ENCODE peak calls at places on chromosomes 4 and X, in six cellular contexts. One of them, this sample, is unnamed. For H3K4me1, the result is how much of the 10 kb centered on the place peaks cover.

GRCh38 chr4:56531823-56532222 is 26.2 kb downstream of the ARL9 start:
- DNase-seq in ovary: no peak
- DNase-seq in uterus: no peak
- DNase-seq in lower lobe of right lung: no peak
- DNase-seq in A549: no peak
- DNase-seq in heart right ventricle: no peak
- DNase-seq in this sample: no peak

GRCh38 chrX:23727206-23727605 is 15.9 kb downstream of the ACOT9 start:
- DNase-seq in ovary: no peak
- DNase-seq in uterus: no peak
- DNase-seq in lower lobe of right lung: no peak
- DNase-seq in A549: no peak
- DNase-seq in heart right ventricle: no peak
- DNase-seq in this sample: no peak

GRCh38 chr4:184817494-184818215 is 8.1 kb downstream of the ACSL1 start:
- DNase-seq in ovary: no peak
- DNase-seq in uterus: no peak
- DNase-seq in lower lobe of right lung: no peak
- DNase-seq in A549: no peak
- DNase-seq in heart right ventricle: no peak
- DNase-seq in this sample: no peak

GRCh38 chrX:71619193-71619592 is 882 bp upstream of the CXCR3 start:
- DNase-seq in ovary: no peak
- DNase-seq in uterus: no peak
- DNase-seq in lower lobe of right lung: no peak
- DNase-seq in A549: no peak
- DNase-seq in heart right ventricle: no peak
- DNase-seq in this sample: no peak

GRCh38 chrX:136041254-136041812 is 56.1 kb downstream of the SLC9A6 start:
- DNase-seq in ovary: no peak
- DNase-seq in uterus: no peak
- DNase-seq in lower lobe of right lung: no peak
- DNase-seq in A549: no peak
- DNase-seq in heart right ventricle: no peak
- DNase-seq in this sample: no peak

GRCh38 chr4:17437396-17437795 is 74.5 kb downstream of the QDPR start:
- DNase-seq in ovary: no peak
- DNase-seq in uterus: peak
- DNase-seq in lower lobe of right lung: no peak
- DNase-seq in A549: no peak
- DNase-seq in heart right ventricle: peak
- DNase-seq in this sample: no peak

GRCh38 chr4:99759988-99760387 is 56.6 kb upstream of the DAPP1 start:
- DNase-seq in ovary: no peak
- DNase-seq in uterus: no peak
- DNase-seq in lower lobe of right lung: no peak
- DNase-seq in A549: no peak
- DNase-seq in heart right ventricle: no peak
- DNase-seq in this sample: no peak

GRCh38 chr4:184893836-184894571 is 68.2 kb upstream of the ACSL1 start:
- DNase-seq in ovary: no peak
- DNase-seq in uterus: no peak
- DNase-seq in lower lobe of right lung: no peak
- DNase-seq in A549: no peak
- DNase-seq in heart right ventricle: no peak
- DNase-seq in this sample: no peak

GRCh38 chrX:155632424-155633100 is 19.8 kb upstream of the TMLHE start:
- DNase-seq in ovary: no peak
- DNase-seq in uterus: no peak
- DNase-seq in lower lobe of right lung: no peak
- DNase-seq in A549: no peak
- DNase-seq in heart right ventricle: no peak
- DNase-seq in this sample: no peak

GRCh38 chr4:153154010-153154975 is 50.0 kb upstream of the TRIM2 start:
- DNase-seq in ovary: no peak
- DNase-seq in uterus: no peak
- DNase-seq in lower lobe of right lung: no peak
- DNase-seq in A549: peak
- DNase-seq in heart right ventricle: no peak
- DNase-seq in this sample: peak

GRCh38 chr4:2803624-2804448 is 11.0 kb downstream of the SH3BP2 start:
- DNase-seq in ovary: peak
- DNase-seq in uterus: no peak
- DNase-seq in lower lobe of right lung: peak
- DNase-seq in A549: no peak
- DNase-seq in heart right ventricle: no peak
- DNase-seq in this sample: no peak

GRCh38 chrX:23902419-23902818 is 5.3 kb downstream of the APOO start:
- DNase-seq in ovary: no peak
- DNase-seq in uterus: no peak
- DNase-seq in lower lobe of right lung: no peak
- DNase-seq in A549: peak
- DNase-seq in heart right ventricle: peak
- DNase-seq in this sample: peak

GRCh38 chrX:38620623-38621022 is 59.3 kb downstream of the TSPAN7 start:
- DNase-seq in ovary: no peak
- DNase-seq in uterus: no peak
- DNase-seq in lower lobe of right lung: no peak
- DNase-seq in A549: no peak
- DNase-seq in heart right ventricle: no peak
- DNase-seq in this sample: no peak

GRCh38 chr4:78659264-78659663 is 107.7 kb downstream of the ANXA3 start:
- DNase-seq in ovary: no peak
- DNase-seq in uterus: no peak
- DNase-seq in lower lobe of right lung: no peak
- DNase-seq in A549: no peak
- DNase-seq in heart right ventricle: peak
- DNase-seq in this sample: no peak

GRCh38 chr4:111788046-111788642 is 357.1 kb upstream of the FAM241A start:
- DNase-seq in ovary: no peak
- DNase-seq in uterus: no peak
- DNase-seq in lower lobe of right lung: no peak
- DNase-seq in A549: no peak
- DNase-seq in heart right ventricle: no peak
- DNase-seq in this sample: no peak

GRCh38 chr4:88138561-88138960 is 19.9 kb downstream of the ABCG2 start:
- DNase-seq in ovary: no peak
- DNase-seq in uterus: no peak
- DNase-seq in lower lobe of right lung: no peak
- DNase-seq in A549: peak
- DNase-seq in heart right ventricle: no peak
- DNase-seq in this sample: no peak

DNA sequence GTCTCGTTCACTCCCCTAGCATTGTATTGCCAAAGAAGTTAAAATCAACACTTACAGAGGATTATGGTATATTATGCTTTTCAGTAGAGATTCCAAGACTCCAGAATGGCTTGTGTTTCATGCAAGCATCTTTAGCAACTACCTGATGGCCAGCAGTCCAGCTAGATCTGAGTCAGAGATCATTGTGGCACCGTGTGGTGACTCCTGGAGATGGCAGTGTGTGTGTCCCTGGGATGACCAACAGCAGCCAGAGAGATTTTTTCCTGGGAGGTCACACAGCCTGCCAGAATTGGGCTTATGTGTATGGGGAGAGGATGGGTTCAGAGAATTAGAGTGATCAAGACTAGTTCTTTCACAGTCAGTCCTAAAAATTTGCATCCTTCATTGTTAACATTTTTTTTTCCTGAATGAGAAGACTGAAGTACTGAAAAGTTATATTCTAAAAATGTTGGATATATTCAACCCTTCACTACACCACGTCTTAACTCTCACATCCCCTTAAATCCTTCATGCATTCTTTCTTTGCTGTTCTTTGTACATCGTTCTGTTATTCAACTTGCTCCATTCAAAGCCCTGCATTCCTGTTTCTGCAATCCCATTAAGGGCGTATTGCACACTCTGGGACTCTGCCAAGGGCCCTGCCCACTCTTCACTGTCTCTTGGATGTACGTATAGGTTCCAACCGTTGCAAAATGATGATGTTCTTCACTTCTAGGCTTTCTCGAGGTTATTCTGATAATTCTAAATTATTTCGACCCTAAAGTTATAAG is 12.4 kb downstream of the TENM3 start:
- DNase-seq in ovary: no peak
- DNase-seq in uterus: no peak
- DNase-seq in lower lobe of right lung: no peak
- DNase-seq in A549: no peak
- DNase-seq in heart right ventricle: no peak
- DNase-seq in this sample: no peak
- H3K4me1 ChIP-seq in ovary: under half
- H3K4me1 ChIP-seq in uterus: under half
- H3K4me1 ChIP-seq in lower lobe of right lung: under half
- H3K4me1 ChIP-seq in A549: under half
- H3K4me1 ChIP-seq in heart right ventricle: under half
- H3K4me1 ChIP-seq in this sample: under half

DNA sequence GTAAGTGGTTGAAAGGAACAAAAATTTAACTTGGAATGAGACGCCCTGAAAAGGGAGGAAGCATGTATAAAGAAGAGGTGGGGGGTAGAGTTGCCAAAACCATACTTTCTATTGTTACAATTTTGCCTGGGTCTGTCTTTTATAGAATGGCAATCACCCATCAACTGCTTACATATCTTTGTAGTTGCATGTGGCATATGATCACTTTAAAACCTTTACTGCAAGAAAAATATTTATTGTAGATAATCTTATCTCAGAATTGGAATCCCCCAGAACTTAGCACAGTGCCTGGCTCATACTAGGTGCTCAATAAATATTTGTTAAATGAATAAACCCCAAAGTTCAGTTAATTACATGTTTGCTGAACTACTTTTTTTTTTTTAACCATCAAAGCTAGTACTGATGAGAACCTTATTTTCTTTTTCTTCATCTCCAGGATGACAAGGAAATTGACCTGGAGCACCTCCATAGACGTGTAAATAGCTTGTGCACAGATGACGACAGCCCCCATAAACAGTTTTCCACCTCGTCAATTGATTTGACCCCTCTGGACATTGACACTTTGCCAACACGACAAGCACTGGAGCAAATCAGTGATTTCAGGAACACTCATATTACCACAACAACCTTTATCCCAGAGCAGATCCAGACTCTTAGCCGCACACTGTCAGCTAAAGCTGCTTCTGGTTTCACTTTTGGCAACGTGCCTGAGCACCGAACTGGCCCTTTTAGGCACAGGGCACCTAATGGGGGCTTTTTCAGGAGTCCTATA is 56.7 kb upstream of the ATOH1 start:
- DNase-seq in ovary: no peak
- DNase-seq in uterus: no peak
- DNase-seq in lower lobe of right lung: no peak
- DNase-seq in A549: no peak
- DNase-seq in heart right ventricle: no peak
- DNase-seq in this sample: no peak
- H3K4me1 ChIP-seq in ovary: under half
- H3K4me1 ChIP-seq in uterus: under half
- H3K4me1 ChIP-seq in lower lobe of right lung: under half
- H3K4me1 ChIP-seq in A549: under half
- H3K4me1 ChIP-seq in heart right ventricle: under half
- H3K4me1 ChIP-seq in this sample: under half

DNA sequence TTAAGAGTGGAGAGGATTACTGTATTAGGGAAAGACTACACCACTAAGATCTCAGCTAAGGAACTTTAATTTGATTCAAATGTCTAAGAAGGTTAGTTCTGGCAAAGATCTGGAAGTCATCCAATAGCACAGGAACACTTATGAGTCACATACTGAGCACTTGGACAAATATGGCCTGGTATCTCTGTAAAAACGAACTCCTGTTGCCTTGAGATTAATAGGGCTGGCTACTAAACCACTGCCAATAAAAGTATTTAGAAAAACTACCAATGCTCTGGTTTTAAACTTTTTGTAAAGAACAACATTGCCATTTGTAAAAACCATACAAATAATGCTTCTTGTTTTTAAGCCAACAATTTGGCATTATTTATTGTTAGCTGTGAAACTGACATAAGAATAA is 70.5 kb downstream of the SEC24D start:
- DNase-seq in ovary: no peak
- DNase-seq in uterus: peak
- DNase-seq in lower lobe of right lung: no peak
- DNase-seq in A549: peak
- DNase-seq in heart right ventricle: peak
- DNase-seq in this sample: peak
- H3K4me1 ChIP-seq in ovary: under half
- H3K4me1 ChIP-seq in uterus: under half
- H3K4me1 ChIP-seq in lower lobe of right lung: under half
- H3K4me1 ChIP-seq in A549: under half
- H3K4me1 ChIP-seq in heart right ventricle: under half
- H3K4me1 ChIP-seq in this sample: under half

GRCh38 chr4:148053298-148054003 is 321.6 kb downstream of the ARHGAP10 start:
- DNase-seq in ovary: no peak
- DNase-seq in uterus: no peak
- DNase-seq in lower lobe of right lung: no peak
- DNase-seq in A549: no peak
- DNase-seq in heart right ventricle: no peak
- DNase-seq in this sample: no peak

GRCh38 chr4:148057425-148058020 is 325.6 kb downstream of the ARHGAP10 start:
- DNase-seq in ovary: no peak
- DNase-seq in uterus: no peak
- DNase-seq in lower lobe of right lung: no peak
- DNase-seq in A549: no peak
- DNase-seq in heart right ventricle: no peak
- DNase-seq in this sample: no peak

GRCh38 chr4:148054275-148054674 is 322.4 kb downstream of the ARHGAP10 start:
- DNase-seq in ovary: no peak
- DNase-seq in uterus: no peak
- DNase-seq in lower lobe of right lung: no peak
- DNase-seq in A549: peak
- DNase-seq in heart right ventricle: no peak
- DNase-seq in this sample: no peak

GRCh38 chr4:148056879-148057278 is 325.0 kb downstream of the ARHGAP10 start:
- DNase-seq in ovary: no peak
- DNase-seq in uterus: no peak
- DNase-seq in lower lobe of right lung: peak
- DNase-seq in A549: peak
- DNase-seq in heart right ventricle: peak
- DNase-seq in this sample: no peak

GRCh38 chr4:148055844-148056243 is 324.0 kb downstream of the ARHGAP10 start:
- DNase-seq in ovary: no peak
- DNase-seq in uterus: no peak
- DNase-seq in lower lobe of right lung: no peak
- DNase-seq in A549: no peak
- DNase-seq in heart right ventricle: no peak
- DNase-seq in this sample: no peak
- H3K4me1 ChIP-seq in ovary: under half
- H3K4me1 ChIP-seq in uterus: under half
- H3K4me1 ChIP-seq in lower lobe of right lung: under half
- H3K4me1 ChIP-seq in A549: under half
- H3K4me1 ChIP-seq in heart right ventricle: half or more
- H3K4me1 ChIP-seq in this sample: under half

GRCh38 chr4:155639674-155640529 is 26.7 kb upstream of the GUCY1A1 start:
- DNase-seq in ovary: no peak
- DNase-seq in uterus: no peak
- DNase-seq in lower lobe of right lung: no peak
- DNase-seq in A549: no peak
- DNase-seq in heart right ventricle: no peak
- DNase-seq in this sample: no peak

GRCh38 chr4:155638195-155638960 is 28.3 kb upstream of the GUCY1A1 start:
- DNase-seq in ovary: no peak
- DNase-seq in uterus: no peak
- DNase-seq in lower lobe of right lung: no peak
- DNase-seq in A549: no peak
- DNase-seq in heart right ventricle: no peak
- DNase-seq in this sample: no peak

GRCh38 chr4:155643087-155643486 is 23.6 kb upstream of the GUCY1A1 start:
- DNase-seq in ovary: no peak
- DNase-seq in uterus: no peak
- DNase-seq in lower lobe of right lung: no peak
- DNase-seq in A549: no peak
- DNase-seq in heart right ventricle: no peak
- DNase-seq in this sample: no peak
- H3K4me1 ChIP-seq in ovary: under half
- H3K4me1 ChIP-seq in uterus: under half
- H3K4me1 ChIP-seq in lower lobe of right lung: under half
- H3K4me1 ChIP-seq in A549: under half
- H3K4me1 ChIP-seq in heart right ventricle: under half
- H3K4me1 ChIP-seq in this sample: under half

This sample was measured in prostate gland.